ENCODE peak calls at places on chromosomes 3 and 15, in four cellular contexts. X is stimulated activated effector memory CD8-positive, alpha-beta T cell treated with anti-CD3 and anti-CD28 coated beads, Interleukin-12 subunit alpha, Interleukin-12 subunit beta, amount 100 ng/mL, for 72 hours; K is ovary; Q is HFF-Myc. C is an unnamed sample.

GRCh38 chr3:32432045-32432710 is 40.5 kb downstream of the CMTM7 start:
- DNase-seq in X (no peak), K (no peak), Q (no peak), C (no peak)

GRCh38 chr15:69395991-69396390 is 18.2 kb upstream of the KIF23 start:
- DNase-seq in X (no peak), K (no peak), Q (no peak), C (no peak)

GRCh38 chr3:13415236-13416001 is 4.7 kb downstream of the NUP210 start:
- DNase-seq in X (peak), K (no peak), Q (no peak), C (no peak)

GRCh38 chr15:93312891-93313486 is 224.0 kb upstream of the RGMA start:
- DNase-seq in X (no peak), K (no peak), Q (no peak), C (no peak)

GRCh38 chr15:82571722-82572222 is 31.5 kb upstream of the RPS17 start:
- DNase-seq in X (no peak), K (peak), Q (peak), C (peak)

GRCh38 chr3:39137435-39137936 is 15.9 kb downstream of the CSRNP1 start:
- DNase-seq in X (no peak), K (no peak), Q (no peak), C (no peak)

GRCh38 chr15:81029416-81030367 is 29.0 kb downstream of the TLNRD1 start:
- DNase-seq in X (no peak), K (no peak), Q (no peak), C (peak)

GRCh38 chr15:69388259-69388658 is 25.9 kb upstream of the KIF23 start:
- DNase-seq in X (no peak), K (no peak), Q (peak), C (peak)

GRCh38 chr3:118793176-118793575 is 241.5 kb downstream of the IGSF11 start:
- DNase-seq in X (no peak), K (no peak), Q (no peak), C (no peak)

GRCh38 chr3:193145248-193145647 is 95.8 kb upstream of the PLAAT1 start:
- DNase-seq in X (no peak), K (no peak), Q (no peak), C (no peak)

GRCh38 chr15:100726070-100726420 is 123.7 kb downstream of the ASB7 start:
- DNase-seq in X (peak), K (no peak), Q (no peak), C (no peak)

GRCh38 chr15:52220896-52221660 is 29.9 kb upstream of the GNB5 start:
- DNase-seq in X (no peak), K (no peak), Q (no peak), C (no peak)

GRCh38 chr15:68821190-68821897 is 649 bp upstream of the ANP32A start:
- DNase-seq in X (peak), K (no peak), Q (no peak), C (no peak)

C was measured in PC-3.